ENCODE peak calls at places on chromosomes 7 and 10, in five cellular contexts. D is NAMALWA; H is choroid plexus epithelial cell; W is OCI-LY7; N is stimulated activated CD8-positive, alpha-beta memory T cell treated with anti-CD3 and anti-CD28 coated beads, Interleukin-2, amount 100 ng/mL, for 48 hours. M is an unnamed sample.

GRCh38 chr7:84941936-84942335 is 244.9 kb downstream of the SEMA3D start:
- DNase-seq in N (no peak), W (no peak), H (no peak), D (no peak), M (no peak)

GRCh38 chr10:98349508-98349922 is 65.5 kb downstream of the PYROXD2 start:
- DNase-seq in N (no peak), W (peak), D (peak), H (peak), M (peak)

GRCh38 chr7:46029111-46029704 is 108.1 kb upstream of the IGFBP3 start:
- DNase-seq in N (no peak), D (no peak), W (no peak), H (peak), M (peak)

GRCh38 chr10:120788756-120789155 is 62.4 kb upstream of the WDR11 start:
- DNase-seq in N (no peak), D (no peak), W (no peak), H (no peak), M (no peak)

GRCh38 chr10:49394933-49395740 is 752 bp downstream of the DRGX start:
- DNase-seq in N (no peak), W (no peak), H (no peak), D (no peak), M (no peak)

GRCh38 chr10:94093286-94093905 is 99.7 kb downstream of the PLCE1 start:
- DNase-seq in H (peak), N (no peak), W (no peak), D (no peak), M (peak)

GRCh38 chr7:41027428-41028115 is 675.3 kb downstream of the INHBA start:
- DNase-seq in D (no peak), H (peak), N (no peak), W (no peak), M (peak)

GRCh38 chr10:35979116-35979515 is 337.0 kb upstream of the FZD8 start:
- DNase-seq in N (no peak), D (no peak), H (peak), W (no peak), M (no peak)

GRCh38 chr7:116683786-116684185 is 11.8 kb downstream of the MET start:
- DNase-seq in N (no peak), W (peak), H (no peak), D (peak), M (no peak)

GRCh38 chr10:51389415-51390342 is 309.7 kb downstream of the CSTF2T start:
- DNase-seq in W (peak), H (peak), N (peak), D (peak), M (peak)

GRCh38 chr10:112951349-112952281 is 1.6 kb downstream of the TCF7L2 start:
- DNase-seq in D (peak), W (peak), H (peak), N (peak), M (peak)